ENCODE peak calls at places on chromosomes 3 and 15, in seven cellular contexts. One of them, this sample, is unnamed.

GRCh38 chr3:58003093-58003492 is 5.1 kb upstream of the FLNB start:
- DNase-seq in GM23248: no peak
- DNase-seq in PC-3: no peak
- DNase-seq in HCT116: no peak
- DNase-seq in OCI-LY7: no peak
- DNase-seq in MM.1S: no peak
- DNase-seq in neural progenitor cell: no peak
- DNase-seq in this sample: no peak

GRCh38 chr15:100211855-100212850 is 129.6 kb downstream of the ADAMTS17 start:
- DNase-seq in neural progenitor cell: no peak
- DNase-seq in PC-3: peak
- DNase-seq in OCI-LY7: no peak
- DNase-seq in HCT116: no peak
- DNase-seq in MM.1S: no peak
- DNase-seq in GM23248: no peak
- DNase-seq in this sample: no peak

GRCh38 chr15:33131880-33132279 is 62.6 kb downstream of the FMN1 start:
- DNase-seq in PC-3: peak
- DNase-seq in MM.1S: no peak
- DNase-seq in neural progenitor cell: no peak
- DNase-seq in HCT116: no peak
- DNase-seq in OCI-LY7: no peak
- DNase-seq in GM23248: no peak
- DNase-seq in this sample: no peak

GRCh38 chr3:11212784-11213183 is 58.5 kb downstream of the HRH1 start:
- DNase-seq in OCI-LY7: no peak
- DNase-seq in GM23248: no peak
- DNase-seq in HCT116: peak
- DNase-seq in MM.1S: no peak
- DNase-seq in neural progenitor cell: no peak
- DNase-seq in PC-3: no peak
- DNase-seq in this sample: no peak

GRCh38 chr15:62781081-62781497 is 261.5 kb upstream of the TPM1 start:
- DNase-seq in neural progenitor cell: peak
- DNase-seq in HCT116: no peak
- DNase-seq in PC-3: no peak
- DNase-seq in GM23248: no peak
- DNase-seq in MM.1S: no peak
- DNase-seq in OCI-LY7: no peak
- DNase-seq in this sample: peak

GRCh38 chr3:59759298-59760169 is 709.7 kb upstream of the CFAP20DC start:
- DNase-seq in PC-3: no peak
- DNase-seq in GM23248: peak
- DNase-seq in HCT116: no peak
- DNase-seq in MM.1S: no peak
- DNase-seq in OCI-LY7: no peak
- DNase-seq in neural progenitor cell: no peak
- DNase-seq in this sample: no peak

GRCh38 chr3:197750396-197750831 is 731 bp downstream of the FYTTD1 start:
- DNase-seq in PC-3: peak
- DNase-seq in MM.1S: peak
- DNase-seq in HCT116: no peak
- DNase-seq in GM23248: peak
- DNase-seq in neural progenitor cell: peak
- DNase-seq in OCI-LY7: peak
- DNase-seq in this sample: peak

GRCh38 chr3:107247116-107247515 is 130.1 kb upstream of the CCDC54 start:
- DNase-seq in GM23248: no peak
- DNase-seq in MM.1S: no peak
- DNase-seq in neural progenitor cell: no peak
- DNase-seq in OCI-LY7: no peak
- DNase-seq in PC-3: no peak
- DNase-seq in HCT116: no peak
- DNase-seq in this sample: no peak

GRCh38 chr3:113516115-113516505 is 1.2 kb upstream of the SPICE1 start:
- DNase-seq in MM.1S: no peak
- DNase-seq in GM23248: peak
- DNase-seq in PC-3: peak
- DNase-seq in OCI-LY7: no peak
- DNase-seq in HCT116: no peak
- DNase-seq in neural progenitor cell: peak
- DNase-seq in this sample: peak

GRCh38 chr3:194009019-194009418 is 126.9 kb upstream of the HES1 start:
- DNase-seq in PC-3: no peak
- DNase-seq in OCI-LY7: no peak
- DNase-seq in MM.1S: no peak
- DNase-seq in GM23248: no peak
- DNase-seq in HCT116: no peak
- DNase-seq in neural progenitor cell: no peak
- DNase-seq in this sample: no peak

GRCh38 chr3:9828801-9829755 is 14.7 kb downstream of the RPUSD3 start:
- DNase-seq in OCI-LY7: no peak
- DNase-seq in MM.1S: no peak
- DNase-seq in neural progenitor cell: no peak
- DNase-seq in GM23248: no peak
- DNase-seq in HCT116: no peak
- DNase-seq in PC-3: no peak
- DNase-seq in this sample: no peak

GRCh38 chr3:58117561-58118305 is 93.0 kb downstream of the DNASE1L3 start:
- DNase-seq in GM23248: peak
- DNase-seq in OCI-LY7: no peak
- DNase-seq in neural progenitor cell: no peak
- DNase-seq in PC-3: no peak
- DNase-seq in MM.1S: no peak
- DNase-seq in HCT116: no peak
- DNase-seq in this sample: no peak

GRCh38 chr3:68935778-68936177 is 3.4 kb upstream of the TAFA4 start:
- DNase-seq in neural progenitor cell: no peak
- DNase-seq in HCT116: no peak
- DNase-seq in GM23248: no peak
- DNase-seq in MM.1S: no peak
- DNase-seq in OCI-LY7: no peak
- DNase-seq in PC-3: no peak
- DNase-seq in this sample: no peak

GRCh38 chr3:47418167-47419082 is 37.6 kb downstream of the PTPN23 start:
- DNase-seq in PC-3: no peak
- DNase-seq in HCT116: no peak
- DNase-seq in GM23248: no peak
- DNase-seq in neural progenitor cell: no peak
- DNase-seq in OCI-LY7: no peak
- DNase-seq in MM.1S: no peak
- DNase-seq in this sample: peak

GRCh38 chr3:171640520-171641412 is 169.5 kb downstream of the PLD1 start:
- DNase-seq in HCT116: no peak
- DNase-seq in GM23248: peak
- DNase-seq in PC-3: peak
- DNase-seq in MM.1S: peak
- DNase-seq in OCI-LY7: no peak
- DNase-seq in neural progenitor cell: peak
- DNase-seq in this sample: no peak

GRCh38 chr3:136135039-136135802 is 60.9 kb downstream of the MSL2 start:
- DNase-seq in HCT116: no peak
- DNase-seq in PC-3: no peak
- DNase-seq in neural progenitor cell: no peak
- DNase-seq in MM.1S: peak
- DNase-seq in GM23248: no peak
- DNase-seq in OCI-LY7: no peak
- DNase-seq in this sample: peak

GRCh38 chr3:49015072-49015471 is 3.3 kb downstream of the DALRD3 start:
- DNase-seq in MM.1S: no peak
- DNase-seq in GM23248: no peak
- DNase-seq in HCT116: no peak
- DNase-seq in neural progenitor cell: no peak
- DNase-seq in PC-3: no peak
- DNase-seq in OCI-LY7: no peak
- DNase-seq in this sample: no peak

GRCh38 chr15:26615188-26615926 is 157.5 kb downstream of the GABRB3 start:
- DNase-seq in HCT116: no peak
- DNase-seq in neural progenitor cell: no peak
- DNase-seq in MM.1S: no peak
- DNase-seq in PC-3: peak
- DNase-seq in OCI-LY7: no peak
- DNase-seq in GM23248: no peak
- DNase-seq in this sample: no peak

GRCh38 chr15:43067717-43068461 is 37.9 kb downstream of the UBR1 start:
- DNase-seq in PC-3: peak
- DNase-seq in GM23248: peak
- DNase-seq in MM.1S: no peak
- DNase-seq in HCT116: peak
- DNase-seq in OCI-LY7: no peak
- DNase-seq in neural progenitor cell: no peak
- DNase-seq in this sample: no peak

GRCh38 chr3:77014236-77014635 is 25.7 kb upstream of the ROBO2 start:
- DNase-seq in GM23248: no peak
- DNase-seq in neural progenitor cell: peak
- DNase-seq in PC-3: no peak
- DNase-seq in HCT116: no peak
- DNase-seq in OCI-LY7: no peak
- DNase-seq in MM.1S: no peak
- DNase-seq in this sample: no peak

GRCh38 chr15:33242669-33243191 is 48.2 kb upstream of the FMN1 start:
- DNase-seq in MM.1S: peak
- DNase-seq in neural progenitor cell: peak
- DNase-seq in PC-3: peak
- DNase-seq in GM23248: peak
- DNase-seq in OCI-LY7: peak
- DNase-seq in HCT116: no peak
- DNase-seq in this sample: peak

GRCh38 chr15:38075466-38075865 is 141.0 kb downstream of the TMCO5A start:
- DNase-seq in OCI-LY7: peak
- DNase-seq in MM.1S: no peak
- DNase-seq in HCT116: no peak
- DNase-seq in GM23248: no peak
- DNase-seq in neural progenitor cell: no peak
- DNase-seq in PC-3: no peak
- DNase-seq in this sample: no peak
- TF ChIP-seq EZH2phosphoT487 in OCI-LY7: no peak
- TF ChIP-seq EZH2phosphoT487 in MM.1S: no peak
- TF ChIP-seq EZH2phosphoT487 in HCT116: no peak
- TF ChIP-seq EZH2phosphoT487 in GM23248: no peak
- TF ChIP-seq EZH2phosphoT487 in neural progenitor cell: no peak
- TF ChIP-seq EZH2phosphoT487 in PC-3: no peak
- TF ChIP-seq EZH2phosphoT487 in this sample: no peak

DNA sequence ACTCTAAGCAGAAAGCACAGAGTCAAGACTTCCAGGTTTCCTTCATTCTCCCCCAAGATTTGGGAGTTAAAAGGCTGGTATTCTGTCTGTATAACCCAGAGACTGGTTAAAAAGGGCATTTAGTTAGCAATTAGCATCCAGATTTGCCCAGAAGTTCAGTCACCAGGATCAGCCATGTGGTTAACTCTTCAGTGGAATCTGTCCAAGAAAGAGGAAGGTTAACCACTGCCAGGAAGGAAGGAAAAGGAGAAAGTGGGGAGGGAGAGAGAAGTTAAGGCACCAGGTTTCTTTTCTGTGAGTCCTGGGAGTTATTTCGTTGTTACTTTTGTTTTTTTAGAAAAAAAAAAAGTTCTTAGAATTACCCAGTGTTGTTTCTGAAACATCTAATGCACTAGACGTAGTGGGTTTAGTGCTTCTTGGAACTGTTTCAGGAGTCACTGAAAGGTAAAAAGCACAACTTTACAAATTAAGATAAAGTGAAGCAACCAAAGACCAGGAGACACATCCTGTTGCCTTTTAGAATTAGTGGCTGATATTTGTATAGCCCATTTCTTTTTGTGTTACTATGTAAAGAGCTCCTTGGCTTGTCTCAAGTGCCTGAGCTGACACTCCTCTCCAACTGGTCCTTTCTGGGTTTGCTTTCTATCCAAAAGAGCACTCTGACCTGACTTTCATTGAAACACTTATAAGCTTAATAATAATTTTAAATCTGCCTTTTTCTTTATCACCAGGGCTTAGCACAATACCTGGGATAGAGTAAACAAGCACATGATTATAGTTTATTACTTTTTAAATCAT is 128.6 kb downstream of the ABI3BP start:
- DNase-seq in MM.1S: no peak
- DNase-seq in PC-3: no peak
- DNase-seq in HCT116: no peak
- DNase-seq in GM23248: no peak
- DNase-seq in OCI-LY7: no peak
- DNase-seq in neural progenitor cell: no peak
- DNase-seq in this sample: no peak
- TF ChIP-seq EZH2phosphoT487 in MM.1S: no peak
- TF ChIP-seq EZH2phosphoT487 in PC-3: no peak
- TF ChIP-seq EZH2phosphoT487 in HCT116: no peak
- TF ChIP-seq EZH2phosphoT487 in GM23248: no peak
- TF ChIP-seq EZH2phosphoT487 in OCI-LY7: no peak
- TF ChIP-seq EZH2phosphoT487 in neural progenitor cell: no peak
- TF ChIP-seq EZH2phosphoT487 in this sample: no peak

GRCh38 chr3:121796970-121797369 is 37.9 kb downstream of the IQCB1 start:
- DNase-seq in PC-3: no peak
- DNase-seq in OCI-LY7: peak
- DNase-seq in neural progenitor cell: no peak
- DNase-seq in MM.1S: peak
- DNase-seq in GM23248: no peak
- DNase-seq in HCT116: no peak
- DNase-seq in this sample: no peak
- TF ChIP-seq EZH2phosphoT487 in PC-3: no peak
- TF ChIP-seq EZH2phosphoT487 in OCI-LY7: no peak
- TF ChIP-seq EZH2phosphoT487 in neural progenitor cell: no peak
- TF ChIP-seq EZH2phosphoT487 in MM.1S: no peak
- TF ChIP-seq EZH2phosphoT487 in GM23248: no peak
- TF ChIP-seq EZH2phosphoT487 in HCT116: no peak
- TF ChIP-seq EZH2phosphoT487 in this sample: no peak

GRCh38 chr3:142604940-142605339 is 8.7 kb downstream of the PLS1 start:
- DNase-seq in MM.1S: no peak
- DNase-seq in neural progenitor cell: no peak
- DNase-seq in OCI-LY7: no peak
- DNase-seq in PC-3: no peak
- DNase-seq in HCT116: no peak
- DNase-seq in GM23248: no peak
- DNase-seq in this sample: no peak
- TF ChIP-seq EZH2phosphoT487 in MM.1S: no peak
- TF ChIP-seq EZH2phosphoT487 in neural progenitor cell: no peak
- TF ChIP-seq EZH2phosphoT487 in OCI-LY7: no peak
- TF ChIP-seq EZH2phosphoT487 in PC-3: no peak
- TF ChIP-seq EZH2phosphoT487 in HCT116: no peak
- TF ChIP-seq EZH2phosphoT487 in GM23248: no peak
- TF ChIP-seq EZH2phosphoT487 in this sample: no peak

DNA sequence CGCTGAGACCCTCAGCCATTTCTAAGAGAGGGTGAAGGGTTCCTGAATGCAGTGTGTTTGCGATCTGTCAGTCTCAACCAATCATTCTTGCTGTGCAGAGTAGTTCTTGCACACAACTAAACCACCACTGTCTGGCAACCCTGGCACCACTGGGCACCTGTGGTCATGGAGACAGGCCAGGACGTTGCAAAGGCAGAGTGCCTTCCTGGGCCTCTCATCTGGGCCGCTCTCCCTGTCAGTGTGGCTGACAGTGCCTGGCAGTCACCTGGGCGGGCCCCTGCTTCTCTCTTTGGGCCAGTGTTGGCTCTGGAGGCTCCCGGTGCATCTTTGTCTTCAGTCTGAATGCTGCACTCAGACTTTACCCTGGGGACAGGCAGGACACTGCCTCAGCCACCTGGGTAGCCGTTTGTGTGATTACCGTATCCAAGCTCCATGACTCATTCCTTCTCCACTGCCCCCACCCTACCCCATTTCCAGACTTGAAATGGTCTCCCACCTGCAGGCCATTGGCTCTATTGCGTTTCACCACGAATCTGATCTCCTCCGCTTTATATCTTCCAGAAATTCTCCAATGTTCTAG is 104.6 kb upstream of the KLF13 start:
- DNase-seq in GM23248: no peak
- DNase-seq in PC-3: no peak
- DNase-seq in OCI-LY7: no peak
- DNase-seq in neural progenitor cell: no peak
- DNase-seq in MM.1S: no peak
- DNase-seq in HCT116: no peak
- DNase-seq in this sample: no peak
- TF ChIP-seq EZH2phosphoT487 in GM23248: no peak
- TF ChIP-seq EZH2phosphoT487 in PC-3: no peak
- TF ChIP-seq EZH2phosphoT487 in OCI-LY7: no peak
- TF ChIP-seq EZH2phosphoT487 in neural progenitor cell: no peak
- TF ChIP-seq EZH2phosphoT487 in MM.1S: no peak
- TF ChIP-seq EZH2phosphoT487 in HCT116: no peak
- TF ChIP-seq EZH2phosphoT487 in this sample: no peak